ENCODE peak calls at places on chromosomes 12 and 14, in eight cellular contexts. D is HCT116, S is fibroblast of lung, O is mammary epithelial cell, J is GM23248, F is keratinocyte, U is OCI-LY7, M is neural progenitor cell. C is an unnamed sample. For H3K9me3, the result is how much of the 10 kb centered on the place peaks cover.

GRCh38 chr14:105876158-105876557 is 349.8 kb downstream of the TMEM121 start:
- DNase-seq in M (no peak), O (no peak), D (no peak), U (no peak), F (no peak), J (no peak), S (no peak), C (no peak)

GRCh38 chr12:1439687-1440086 is 154.7 kb downstream of the FBXL14 start:
- DNase-seq in D (no peak), S (no peak), F (no peak), O (no peak), J (no peak), U (no peak), M (no peak), C (no peak)

GRCh38 chr12:94710933-94711332 is 60.6 kb upstream of the TMCC3 start:
- DNase-seq in J (peak), F (no peak), S (peak), O (peak), M (peak), U (peak), D (peak), C (no peak)

GRCh38 chr12:104722541-104723534 is 235.3 kb downstream of the SLC41A2 start:
- DNase-seq in U (peak), J (no peak), F (no peak), M (peak), S (no peak), D (no peak), O (no peak), C (no peak)

GRCh38 chr12:102964872-102965271 is 7.4 kb downstream of the ASCL1 start:
- DNase-seq in J (no peak), S (no peak), M (peak), U (no peak), O (no peak), D (no peak), F (no peak), C (no peak)

GRCh38 chr12:107448198-107448597 is 237.4 kb upstream of the PWP1 start:
- DNase-seq in S (no peak), U (peak), F (no peak), J (peak), D (peak), O (no peak), M (peak), C (no peak)

GRCh38 chr14:67515386-67516079 is 17.6 kb upstream of the PLEKHH1 start:
- DNase-seq in U (peak), D (no peak), J (peak), S (peak), O (no peak), M (no peak), F (no peak), C (no peak)

GRCh38 chr14:92341791-92342190 is 18.8 kb downstream of the SLC24A4 start:
- DNase-seq in O (no peak), F (no peak), M (no peak), J (no peak), U (no peak), S (no peak), D (no peak), C (no peak)

GRCh38 chr12:100877776-100878175 is 83.2 kb downstream of the ANO4 start:
- DNase-seq in J (peak), M (no peak), F (no peak), U (no peak), S (no peak), O (no peak), D (no peak), C (no peak)

GRCh38 chr14:26525057-26525456 is 72.8 kb downstream of the NOVA1 start:
- DNase-seq in M (no peak), U (no peak), F (no peak), S (no peak), D (no peak), J (peak), O (no peak), C (no peak)

DNA sequence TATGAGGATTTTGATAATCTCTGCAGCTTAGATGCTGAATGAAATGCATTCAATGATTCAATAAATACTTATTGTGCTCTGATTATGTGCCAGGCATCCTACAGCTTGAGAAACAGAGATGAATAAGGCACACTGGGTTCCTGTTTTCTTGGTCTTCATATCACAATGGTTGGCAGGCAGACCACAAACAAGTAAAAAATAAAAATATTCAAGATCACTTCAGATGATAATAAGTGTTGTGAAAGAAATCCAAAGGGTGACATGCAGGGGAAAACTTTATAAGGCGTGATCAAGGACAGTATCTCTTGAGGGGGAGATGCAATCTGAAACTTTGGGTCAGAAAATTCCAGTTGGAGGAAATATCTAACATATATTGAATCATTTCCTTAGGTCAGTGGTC is 73.8 kb upstream of the RAP1B start:
- DNase-seq in M (no peak), O (no peak), F (no peak), S (no peak), U (no peak), J (no peak), D (no peak), C (no peak)
- H3K9me3 ChIP-seq in M (under half), O (under half), F (under half), S (under half), U (under half), J (under half), D (under half), C (under half)

GRCh38 chr14:73567365-73567764 is 1.6 kb upstream of the ACOT2 start:
- DNase-seq in S (no peak), F (no peak), M (no peak), D (no peak), O (no peak), U (no peak), J (no peak), C (no peak)

DNA sequence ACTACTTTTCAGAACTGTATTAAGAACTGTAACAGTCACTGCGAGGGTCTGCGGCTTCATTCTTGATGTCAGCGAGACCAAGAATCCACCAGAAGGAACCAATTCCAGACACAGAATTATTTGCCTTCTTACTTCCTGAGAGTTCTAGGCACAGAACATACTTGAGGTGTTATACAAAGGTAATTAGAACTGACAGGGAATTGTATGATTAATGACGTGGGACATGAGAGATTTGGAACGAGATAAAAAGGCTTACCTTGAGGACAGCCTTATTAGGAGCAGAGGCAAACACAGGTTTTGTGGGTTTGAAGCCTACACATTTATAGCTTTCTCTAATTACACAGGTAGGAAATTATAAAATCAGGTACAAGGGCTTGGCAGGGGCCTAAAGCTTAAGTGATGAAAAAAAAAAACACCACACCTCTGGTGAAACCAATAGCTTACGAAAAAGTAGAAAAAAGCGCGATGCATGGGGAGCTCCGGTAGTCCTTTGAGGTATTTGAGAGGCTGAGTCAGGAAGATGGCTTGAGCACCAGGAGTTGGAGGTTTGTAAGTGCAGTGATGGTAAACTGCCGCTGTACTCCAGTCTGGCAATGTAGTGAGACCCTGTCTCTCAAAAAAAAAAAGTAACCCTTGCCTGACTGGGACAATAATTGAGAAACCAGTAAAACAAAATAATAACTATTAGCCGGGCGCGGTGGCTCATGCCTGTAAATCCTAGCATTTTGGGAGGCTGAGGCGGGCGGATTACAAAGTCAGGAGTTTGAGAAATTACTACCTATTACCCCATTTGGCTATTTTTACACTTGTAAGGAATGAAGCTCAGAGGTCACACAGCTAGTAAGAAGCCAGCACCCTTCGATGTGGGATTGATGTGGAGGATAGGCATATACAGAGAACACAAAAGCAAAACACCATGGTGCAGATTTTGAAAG is 795 bp upstream of the ACOT2 start:
- DNase-seq in F (no peak), M (no peak), O (peak), D (no peak), J (peak), S (peak), U (no peak), C (no peak)
- H2AFZ ChIP-seq in F (peak), M (peak), O (peak), D (no peak), J (peak), S (peak), U (peak), C (peak)

DNA sequence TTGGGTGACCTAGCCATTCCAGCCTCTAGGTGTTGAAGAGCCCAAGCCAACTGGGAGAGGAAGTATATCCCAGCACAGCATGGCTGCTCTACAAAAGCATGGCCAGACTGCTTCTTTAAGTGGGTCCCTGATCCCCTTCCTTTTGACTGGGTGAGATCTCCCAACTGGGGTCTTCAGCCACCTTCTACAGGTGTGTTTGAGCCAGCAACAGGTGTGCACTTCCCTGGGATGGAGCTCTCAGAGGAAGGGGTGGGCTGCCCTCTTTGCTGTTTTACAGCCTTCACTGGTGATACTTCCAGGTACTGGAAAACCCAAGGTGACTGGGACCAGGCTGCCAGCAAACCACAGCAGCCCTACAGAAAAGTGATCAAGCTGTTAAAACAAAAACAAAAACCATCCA is 14.2 kb upstream of the GNS start:
- DNase-seq in D (no peak), S (no peak), O (no peak), F (no peak), J (no peak), M (no peak), U (no peak), C (no peak)
- H3K9me3 ChIP-seq in D (under half), S (under half), O (under half), F (under half), J (under half), M (under half), U (under half), C (under half)

GRCh38 chr14:77320238-77320935 is at the start of gene POMT2:
- DNase-seq in O (peak), F (peak), M (peak), J (peak), D (peak), S (peak), U (peak), C (peak)
- H2AFZ ChIP-seq in O (peak), F (peak), M (peak), J (peak), D (peak), S (peak), U (peak), C (peak)

DNA sequence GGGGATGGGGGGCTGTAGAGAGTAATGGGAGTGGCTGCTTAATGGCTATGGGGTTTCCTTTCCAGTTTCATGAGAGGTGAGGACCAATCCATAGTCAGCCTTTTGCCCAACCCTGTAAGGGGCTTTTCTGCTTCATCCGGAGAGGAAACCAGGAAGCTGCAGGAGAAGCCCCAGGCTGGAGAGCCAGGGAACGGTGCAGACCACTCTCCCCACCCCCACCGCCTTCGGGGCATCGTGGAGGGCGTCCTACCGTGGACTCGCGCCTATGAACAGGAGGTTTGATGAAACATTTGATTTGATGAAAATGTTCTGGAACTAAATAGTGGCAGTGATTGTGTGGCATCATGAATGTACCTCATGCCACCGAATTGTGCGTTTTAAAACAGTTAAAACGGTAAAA is 204.3 kb upstream of the DIO3 start:
- DNase-seq in U (no peak), O (no peak), M (no peak), D (no peak), J (no peak), S (no peak), F (no peak), C (no peak)
- H3K9me3 ChIP-seq in U (half or more), O (under half), M (under half), D (under half), J (under half), S (under half), F (under half), C (under half)

C was measured in PC-9.